ENCODE peak calls at places on chromosomes 4 and X, in eight cellular contexts. Z is tibial nerve, S is hepatocyte, Q is fibroblast of mammary gland, U is heart left ventricle, C is mucosa of descending colon, F is astrocyte of the spinal cord, W is neural progenitor cell. Y is an unnamed sample.

GRCh38 chr4:103664676-103665075 is 55.1 kb downstream of the TACR3 start:
- DNase-seq in Z (no peak), F (no peak), C (no peak), U (no peak), W (no peak), S (no peak), Q (no peak), Y (no peak)

GRCh38 chr4:2691952-2692435 is 64.1 kb downstream of the TNIP2 start:
- DNase-seq in F (no peak), S (no peak), C (no peak), U (no peak), Z (no peak), Q (no peak), W (no peak), Y (no peak)

GRCh38 chrX:75603833-75604232 is 81.0 kb upstream of the ZDHHC15 start:
- DNase-seq in F (peak), Q (peak), U (no peak), S (peak), Z (no peak), W (peak), C (no peak), Y (peak)

GRCh38 chrX:18354369-18355329 is at the start of gene SCML2:
- DNase-seq in F (peak), C (peak), W (peak), Q (peak), U (peak), S (peak), Z (peak), Y (peak)

GRCh38 chrX:101417981-101418841 is 10.2 kb downstream of the HNRNPH2 start:
- DNase-seq in U (peak), W (peak), Z (peak), C (peak), S (peak), Q (no peak), F (peak), Y (no peak)

GRCh38 chr4:159108124-159108523 is 5.2 kb downstream of the RAPGEF2 start:
- DNase-seq in W (no peak), Q (no peak), F (no peak), C (no peak), S (no peak), U (no peak), Z (no peak), Y (no peak)

GRCh38 chr4:28211714-28212470 is 1351.3 kb downstream of the STIM2 start:
- DNase-seq in F (no peak), U (no peak), C (no peak), Z (no peak), Q (no peak), S (no peak), W (no peak), Y (no peak)

GRCh38 chrX:13506574-13506973 is 62.8 kb upstream of the EGFL6 start:
- DNase-seq in Z (no peak), W (peak), Q (peak), S (peak), U (peak), C (no peak), F (peak), Y (peak)

GRCh38 chr4:155489261-155489660 is 112.5 kb upstream of the MAP9 start:
- DNase-seq in Z (no peak), U (no peak), F (no peak), S (no peak), Q (peak), W (no peak), C (no peak), Y (no peak)

GRCh38 chrX:154006965-154007364 is 12.7 kb downstream of the IRAK1 start:
- DNase-seq in F (no peak), Q (no peak), W (no peak), C (no peak), S (no peak), Z (no peak), U (no peak), Y (no peak)

GRCh38 chr4:26178874-26179273 is 141.9 kb upstream of the RBPJ start:
- DNase-seq in C (no peak), S (no peak), Q (peak), Z (peak), U (no peak), F (peak), W (no peak), Y (no peak)

GRCh38 chr4:66489783-66490452 is 819.6 kb upstream of the EPHA5 start:
- DNase-seq in S (peak), W (no peak), U (no peak), Q (peak), F (peak), Z (no peak), C (no peak), Y (peak)

GRCh38 chr4:102473476-102473875 is 27.7 kb upstream of the NFKB1 start:
- DNase-seq in U (no peak), Z (no peak), Q (no peak), W (no peak), C (no peak), F (no peak), S (no peak), Y (no peak)

GRCh38 chrX:22686138-22686541 is 313.6 kb upstream of the DDX53 start:
- DNase-seq in U (peak), F (peak), Q (peak), C (no peak), Z (peak), S (no peak), W (no peak), Y (peak)

GRCh38 chrX:84188320-84188834 is 378 bp upstream of the RPS6KA6 start:
- DNase-seq in S (peak), W (peak), U (peak), Z (peak), F (peak), Q (peak), C (peak), Y (peak)

GRCh38 chrX:86013792-86014191 is 33.6 kb downstream of the CHM start:
- DNase-seq in U (no peak), Q (no peak), F (no peak), C (no peak), W (no peak), S (no peak), Z (no peak), Y (no peak)

GRCh38 chrX:30951003-30951402 is 61.9 kb upstream of the TAB3 start:
- DNase-seq in C (no peak), S (no peak), Z (no peak), Q (no peak), U (no peak), F (no peak), W (no peak), Y (peak)

GRCh38 chr4:145609494-145610427 is 9.4 kb upstream of the MMAA start:
- DNase-seq in U (no peak), C (no peak), Q (peak), F (peak), Z (peak), W (peak), S (peak), Y (peak)

GRCh38 chr4:127623755-127624087 is 9.0 kb upstream of the INTU start:
- DNase-seq in U (peak), S (peak), W (peak), Z (no peak), Q (peak), C (no peak), F (peak), Y (no peak)

GRCh38 chrX:12308420-12308819 is 170.1 kb downstream of the FRMPD4 start:
- DNase-seq in F (no peak), W (peak), S (no peak), U (no peak), Q (no peak), C (no peak), Z (no peak), Y (no peak)

GRCh38 chrX:53695901-53696300 is 9.4 kb upstream of the HUWE1 start:
- DNase-seq in F (no peak), W (peak), Q (no peak), Z (no peak), C (no peak), U (no peak), S (no peak), Y (no peak)

GRCh38 chrX:2693123-2693438 is 2.0 kb downstream of the CD99 start:
- DNase-seq in W (no peak), Q (no peak), U (no peak), Z (no peak), F (no peak), C (no peak), S (no peak), Y (no peak)

GRCh38 chrX:2693526-2694002 is 2.5 kb downstream of the CD99 start:
- DNase-seq in U (no peak), W (no peak), Z (no peak), C (no peak), S (no peak), F (no peak), Q (no peak), Y (no peak)

GRCh38 chrX:2696698-2697215 is 5.7 kb downstream of the CD99 start:
- DNase-seq in C (no peak), F (peak), W (no peak), Z (no peak), S (no peak), Q (peak), U (no peak), Y (peak)

GRCh38 chrX:2692221-2693122 is 1.4 kb downstream of the CD99 start:
- DNase-seq in F (peak), C (peak), S (peak), W (peak), Q (peak), Z (no peak), U (peak), Y (peak)

GRCh38 chrX:2694868-2695267 is 3.8 kb downstream of the CD99 start:
- DNase-seq in C (no peak), U (no peak), F (no peak), Q (peak), W (no peak), S (no peak), Z (no peak), Y (no peak)
- H3K4me3 ChIP-seq in C (no peak), U (no peak), F (no peak), Q (no peak), W (no peak), S (no peak), Z (peak), Y (no peak)

GRCh38 chr4:68577590-68577989 is 1.5 kb upstream of the UGT2B17 start:
- DNase-seq in F (no peak), W (no peak), Z (no peak), C (no peak), S (no peak), U (no peak), Q (no peak), Y (no peak)
- TF ChIP-seq CTCF in F (no peak), W (no peak), Z (no peak), C (no peak), S (no peak), U (no peak), Q (no peak), Y (no peak)

GRCh38 chrX:4182010-4182806 is 468.8 kb upstream of the PRKX start:
- DNase-seq in W (no peak), U (no peak), S (no peak), C (no peak), F (no peak), Q (no peak), Z (no peak), Y (no peak)
- H3K4me3 ChIP-seq in W (no peak), U (no peak), S (no peak), C (no peak), F (no peak), Q (no peak), Z (no peak), Y (no peak)

GRCh38 chr4:55407119-55407518 is 11.4 kb downstream of the TMEM165 start:
- DNase-seq in S (no peak), C (no peak), Z (no peak), F (no peak), U (no peak), Q (no peak), W (no peak), Y (no peak)
- TF ChIP-seq CTCF in S (no peak), C (no peak), Z (no peak), F (no peak), U (no peak), Q (no peak), W (no peak), Y (no peak)

DNA sequence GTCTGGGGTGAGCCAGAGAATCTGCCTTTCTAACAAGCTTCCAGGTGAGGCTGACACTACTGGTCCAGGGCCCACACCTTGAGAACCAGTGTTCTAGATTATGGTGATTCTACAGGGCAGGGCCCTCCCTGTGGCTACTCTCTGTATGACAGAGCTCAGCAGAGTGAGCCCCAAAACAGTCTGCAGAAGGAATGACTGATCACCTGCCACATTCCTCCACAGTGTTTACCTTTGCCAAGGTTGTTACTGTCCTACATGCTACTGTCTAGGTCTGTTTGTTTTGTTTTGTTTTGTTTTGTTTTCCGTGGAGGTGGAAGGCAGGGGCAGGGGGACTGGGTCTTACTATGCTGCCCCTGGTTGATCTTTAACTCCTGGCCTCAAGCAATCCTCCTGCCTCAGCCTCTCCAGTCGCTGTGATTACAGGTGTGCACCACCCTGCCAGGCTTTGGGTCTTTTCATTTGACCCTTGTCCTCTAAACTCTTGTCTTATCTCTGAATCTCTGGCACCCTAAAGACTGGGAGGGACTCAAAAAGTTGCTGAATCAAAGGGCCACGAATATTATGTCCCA is 45.1 kb downstream of the MAP7D2 start:
- DNase-seq in Q (no peak), F (no peak), U (no peak), S (no peak), W (no peak), C (no peak), Z (no peak), Y (no peak)
- H3K4me3 ChIP-seq in Q (no peak), F (no peak), U (no peak), S (no peak), W (no peak), C (no peak), Z (no peak), Y (no peak)

GRCh38 chrX:27086221-27086620 is 376.9 kb downstream of the PPP4R3C start:
- DNase-seq in U (no peak), F (no peak), S (no peak), W (peak), Z (no peak), Q (no peak), C (no peak), Y (peak)

GRCh38 chrX:27085346-27085745 is 377.8 kb downstream of the PPP4R3C start:
- DNase-seq in F (no peak), Z (no peak), S (no peak), U (no peak), Q (no peak), C (no peak), W (no peak), Y (no peak)
- TF ChIP-seq CTCF in F (no peak), Z (no peak), S (no peak), U (no peak), Q (no peak), C (no peak), W (no peak), Y (no peak)

Y was measured in epithelial cell of esophagus.